ENCODE peak calls at places on chromosomes 2 and 18, in ten cellular contexts. R is uterus, P is lower leg skin, Z is gastrocnemius medialis, E is transverse colon, O is body of pancreas, F is IMR-90, Y is thyroid gland, M is A549, H is prostate gland. K is an unnamed sample.

GRCh38 chr2:50546790-50547189 is 485.1 kb downstream of the NRXN1 start:
- DNase-seq in Z (no peak), R (no peak), E (no peak), P (no peak), F (peak), H (no peak), Y (no peak), O (no peak), M (no peak), K (no peak)

GRCh38 chr2:72126186-72127100 is 21.2 kb downstream of the CYP26B1 start:
- DNase-seq in Y (no peak), M (no peak), P (no peak), E (no peak), O (no peak), R (no peak), H (no peak), Z (no peak), F (no peak), K (no peak)

GRCh38 chr18:2850816-2851215 is 4.0 kb downstream of the EMILIN2 start:
- DNase-seq in R (no peak), P (no peak), Z (no peak), O (no peak), Y (no peak), H (no peak), E (no peak), F (no peak), M (no peak), K (no peak)

GRCh38 chr2:23806665-23807064 is 120.3 kb downstream of the ATAD2B start:
- DNase-seq in O (no peak), E (no peak), H (no peak), Y (no peak), M (no peak), F (no peak), R (no peak), P (no peak), Z (no peak), K (no peak)

GRCh38 chr18:23077493-23078256 is 57.6 kb upstream of the CABLES1 start:
- DNase-seq in M (peak), Z (no peak), P (no peak), E (no peak), R (no peak), F (no peak), H (peak), Y (no peak), O (peak), K (no peak)

GRCh38 chr2:88666576-88666975 is 24.9 kb upstream of the RPIA start:
- DNase-seq in Z (no peak), P (no peak), O (peak), H (peak), R (no peak), M (no peak), E (no peak), F (no peak), Y (no peak), K (no peak)

GRCh38 chr18:24369420-24369819 is 28.2 kb downstream of the OSBPL1A start:
- DNase-seq in R (no peak), P (no peak), M (no peak), E (no peak), Y (no peak), F (peak), Z (no peak), O (no peak), H (no peak), K (no peak)

GRCh38 chr2:230694241-230694640 is 18.4 kb upstream of the CAB39 start:
- DNase-seq in O (no peak), M (no peak), Y (no peak), R (no peak), F (no peak), Z (no peak), E (peak), H (no peak), P (no peak), K (no peak)

GRCh38 chr2:119112770-119113488 is 45.6 kb downstream of the C1QL2 start:
- DNase-seq in Z (no peak), O (no peak), R (no peak), E (no peak), Y (no peak), M (no peak), H (no peak), P (no peak), F (no peak), K (no peak)

GRCh38 chr2:210557721-210558120 is 1.3 kb downstream of the CPS1 start:
- DNase-seq in H (no peak), Y (no peak), P (no peak), O (no peak), E (no peak), R (no peak), Z (no peak), M (no peak), F (no peak), K (no peak)

GRCh38 chr18:8847900-8848299 is 142.5 kb downstream of the MTCL1 start:
- DNase-seq in M (no peak), Z (no peak), Y (no peak), E (no peak), O (no peak), H (no peak), R (no peak), P (no peak), F (no peak), K (no peak)

GRCh38 chr2:66446924-66447323 is 12.0 kb downstream of the MEIS1 start:
- DNase-seq in E (no peak), Z (no peak), F (no peak), H (no peak), R (no peak), Y (no peak), P (no peak), O (no peak), M (no peak), K (no peak)

GRCh38 chr2:239626971-239627598 is 226.3 kb upstream of the HDAC4 start:
- DNase-seq in Z (no peak), P (no peak), H (no peak), F (no peak), E (no peak), O (no peak), R (no peak), M (no peak), Y (no peak), K (no peak)

GRCh38 chr2:210965472-210965871 is 409.1 kb downstream of the CPS1 start:
- DNase-seq in F (no peak), R (no peak), Y (no peak), Z (no peak), O (no peak), M (no peak), E (no peak), H (no peak), P (no peak), K (no peak)

GRCh38 chr2:235492850-235493344 is 946 bp upstream of the AGAP1 start:
- DNase-seq in M (no peak), R (peak), P (no peak), Y (peak), F (no peak), H (no peak), Z (no peak), O (peak), E (no peak), K (no peak)

GRCh38 chr2:10554961-10555809 is 107.1 kb upstream of the ODC1 start:
- DNase-seq in E (no peak), R (no peak), Y (no peak), M (no peak), O (no peak), H (no peak), F (no peak), Z (no peak), P (no peak), K (no peak)

GRCh38 chr2:143690204-143690603 is 561.0 kb downstream of the ARHGAP15 start:
- DNase-seq in Z (no peak), O (no peak), F (no peak), R (no peak), Y (no peak), P (no peak), M (no peak), E (no peak), H (no peak), K (no peak)

GRCh38 chr2:207531024-207531411 is 1.3 kb downstream of the CREB1 start:
- DNase-seq in Z (no peak), H (no peak), F (no peak), P (no peak), M (no peak), E (no peak), O (no peak), Y (no peak), R (no peak), K (no peak)

GRCh38 chr2:70671059-70671685 is 96.8 kb downstream of the ADD2 start:
- DNase-seq in M (no peak), F (no peak), E (no peak), Y (no peak), Z (no peak), O (no peak), H (no peak), P (no peak), R (no peak), K (no peak)

GRCh38 chr2:134469516-134470115 is 215.7 kb downstream of the MGAT5 start:
- DNase-seq in F (no peak), Y (no peak), H (no peak), E (no peak), O (no peak), Z (no peak), P (no peak), M (no peak), R (no peak), K (no peak)

GRCh38 chr2:1744446-1745170 is at the start of gene PXDN:
- DNase-seq in Y (peak), E (peak), O (no peak), H (peak), F (peak), Z (no peak), M (no peak), R (peak), P (peak), K (no peak)
- TF ChIP-seq POLR2A in Y (peak), E (no peak), O (no peak), H (peak), F (peak), Z (peak), M (no peak), R (peak), P (no peak), K (no peak)

GRCh38 chr2:37631292-37631691 is 40.1 kb downstream of the CDC42EP3 start:
- DNase-seq in H (no peak), E (no peak), M (no peak), Z (no peak), R (no peak), O (no peak), P (no peak), Y (no peak), F (no peak), K (no peak)

GRCh38 chr2:37630298-37630697 is 41.1 kb downstream of the CDC42EP3 start:
- DNase-seq in M (no peak), H (no peak), Z (no peak), P (no peak), E (no peak), O (no peak), Y (no peak), R (no peak), F (no peak), K (no peak)

GRCh38 chr2:37630778-37631177 is 40.7 kb downstream of the CDC42EP3 start:
- DNase-seq in Y (no peak), F (no peak), E (no peak), M (no peak), P (no peak), Z (no peak), R (no peak), O (no peak), H (no peak), K (no peak)

GRCh38 chr2:37627715-37628114 is 43.7 kb downstream of the CDC42EP3 start:
- DNase-seq in Y (no peak), F (peak), O (no peak), R (no peak), Z (no peak), P (no peak), E (no peak), H (no peak), M (no peak), K (no peak)

DNA sequence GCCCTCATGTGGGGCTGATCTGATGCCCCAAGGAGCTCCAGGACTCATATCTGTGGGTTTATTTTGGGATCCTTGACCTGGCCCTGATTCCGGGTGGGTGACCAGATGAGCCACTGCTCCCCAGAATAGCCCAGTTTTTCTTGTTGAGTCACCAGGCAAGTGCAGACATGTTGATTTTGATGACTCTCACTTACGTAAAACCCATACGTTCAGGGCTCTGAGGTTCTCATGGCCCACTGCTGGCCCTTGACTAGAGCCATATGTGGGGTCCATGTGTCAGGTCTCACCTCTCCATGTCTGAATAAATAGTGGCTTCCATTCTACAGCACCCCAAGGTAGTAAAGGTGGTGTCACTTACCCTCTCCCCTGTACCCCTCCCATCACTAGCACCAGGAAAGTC is 41.9 kb downstream of the CDC42EP3 start:
- DNase-seq in H (no peak), F (peak), Y (no peak), P (no peak), Z (no peak), O (no peak), E (no peak), R (no peak), M (no peak), K (no peak)
- TF ChIP-seq POLR2A in H (no peak), F (no peak), Y (no peak), P (no peak), Z (no peak), O (no peak), E (no peak), R (no peak), M (no peak), K (no peak)

GRCh38 chr2:191848771-191849726 is 2.2 kb upstream of the CAVIN2 start:
- DNase-seq in Z (no peak), O (no peak), P (no peak), R (no peak), E (no peak), Y (peak), H (no peak), F (no peak), M (no peak), K (no peak)

GRCh38 chr2:191847764-191848163 is 876 bp upstream of the CAVIN2 start:
- DNase-seq in R (no peak), Z (no peak), E (no peak), H (no peak), O (no peak), M (no peak), F (no peak), P (no peak), Y (peak), K (no peak)

GRCh38 chr2:191845248-191845715 is 1.6 kb downstream of the CAVIN2 start:
- DNase-seq in F (no peak), H (no peak), O (peak), E (no peak), P (no peak), Y (peak), R (peak), M (peak), Z (peak), K (no peak)

GRCh38 chr2:191845876-191846786 is 757 bp downstream of the CAVIN2 start:
- DNase-seq in P (no peak), F (no peak), R (peak), O (no peak), Z (no peak), E (no peak), M (peak), H (no peak), Y (peak), K (no peak)

GRCh38 chr2:191846787-191847620 is at the start of gene CAVIN2:
- DNase-seq in E (peak), O (peak), M (peak), F (peak), Y (peak), R (peak), P (peak), Z (peak), H (peak), K (peak)
- TF ChIP-seq POLR2A in E (peak), O (peak), M (peak), F (no peak), Y (peak), R (peak), P (no peak), Z (peak), H (no peak), K (peak)

GRCh38 chr2:216412022-216412999 is at the start of gene SMARCAL1:
- DNase-seq in Z (peak), F (peak), E (peak), M (peak), R (peak), Y (peak), H (peak), P (peak), O (peak), K (peak)
- TF ChIP-seq POLR2A in Z (peak), F (no peak), E (peak), M (peak), R (no peak), Y (peak), H (peak), P (no peak), O (peak), K (peak)

GRCh38 chr2:54723300-54724149 is at the start of gene EML6:
- DNase-seq in F (peak), E (peak), Y (peak), H (peak), Z (peak), O (peak), M (peak), P (peak), R (peak), K (peak)
- TF ChIP-seq POLR2A in F (peak), E (peak), Y (peak), H (peak), Z (peak), O (peak), M (no peak), P (no peak), R (peak), K (peak)

GRCh38 chr18:32091724-32092421 is at the start of gene RNF138:
- DNase-seq in P (peak), F (peak), M (peak), Z (peak), R (peak), O (peak), H (peak), E (peak), Y (peak), K (peak)
- TF ChIP-seq POLR2A in P (no peak), F (peak), M (peak), Z (peak), R (no peak), O (peak), H (peak), E (peak), Y (peak), K (peak)

GRCh38 chr2:73728711-73729110 is 8.4 kb downstream of the TPRKB start:
- DNase-seq in E (no peak), M (no peak), O (no peak), Z (no peak), H (no peak), P (no peak), F (no peak), Y (no peak), R (no peak), K (no peak)

GRCh38 chr2:73730810-73731209 is 6.3 kb downstream of the TPRKB start:
- DNase-seq in F (no peak), P (no peak), H (peak), Y (no peak), E (no peak), M (no peak), R (peak), O (no peak), Z (peak), K (no peak)

GRCh38 chr2:73728043-73728442 is 9.1 kb downstream of the TPRKB start:
- DNase-seq in E (no peak), R (no peak), Y (no peak), M (no peak), H (no peak), F (no peak), O (no peak), P (no peak), Z (no peak), K (no peak)
- TF ChIP-seq POLR2A in E (no peak), R (no peak), Y (no peak), M (no peak), H (no peak), F (no peak), O (no peak), P (no peak), Z (no peak), K (no peak)

GRCh38 chr2:112584891-112585250 is 462 bp downstream of the CHCHD5 start:
- DNase-seq in H (no peak), O (no peak), P (no peak), Z (no peak), E (no peak), Y (no peak), F (no peak), M (no peak), R (no peak), K (no peak)

GRCh38 chr2:112585873-112586477 is 1.6 kb downstream of the CHCHD5 start:
- DNase-seq in E (no peak), Z (no peak), M (no peak), F (no peak), O (no peak), P (no peak), R (no peak), Y (no peak), H (no peak), K (no peak)

GRCh38 chr2:112585400-112585799 is 991 bp downstream of the CHCHD5 start:
- DNase-seq in R (no peak), Z (no peak), P (no peak), O (no peak), E (no peak), H (no peak), M (no peak), Y (no peak), F (no peak), K (no peak)

GRCh38 chr2:112583497-112584133 is 794 bp upstream of the CHCHD5 start:
- DNase-seq in Y (no peak), Z (no peak), F (no peak), M (peak), R (no peak), E (no peak), H (peak), O (no peak), P (no peak), K (no peak)

DNA sequence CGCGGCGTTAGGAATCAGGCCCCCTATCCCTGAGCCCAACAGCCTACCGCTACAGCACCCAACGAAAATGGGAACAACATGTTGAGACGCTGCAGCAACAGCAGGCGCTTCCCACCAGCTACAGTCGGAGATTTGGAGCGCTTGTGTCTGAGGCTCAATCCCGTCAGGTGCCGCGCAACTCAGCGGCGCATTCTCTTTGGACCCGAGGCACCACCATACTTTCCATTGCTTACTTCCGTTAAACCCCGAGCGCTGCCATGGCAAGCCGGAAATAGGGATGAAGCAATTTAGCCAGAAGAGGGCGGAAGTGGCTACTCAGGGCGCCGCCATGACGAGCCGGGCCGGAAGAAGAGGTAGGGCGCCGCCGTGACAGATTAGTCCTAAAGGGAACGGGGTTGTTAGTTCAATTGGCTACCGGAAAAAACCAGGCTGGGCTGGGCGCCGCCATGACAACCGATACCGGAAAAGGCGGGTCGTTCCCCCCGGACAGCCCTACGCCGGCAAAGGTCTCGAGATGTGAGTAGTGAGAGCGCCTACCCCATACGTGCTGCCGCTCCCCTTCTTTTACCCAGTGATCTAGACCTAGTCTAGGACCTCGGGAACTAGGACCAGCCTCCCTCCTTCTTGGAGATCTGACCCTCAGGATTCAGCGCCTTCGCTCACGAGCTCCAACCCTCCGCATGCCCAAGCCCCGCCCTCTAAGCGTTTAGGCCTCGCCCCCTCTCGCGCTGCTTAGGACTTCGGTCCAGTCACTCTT is at the start of gene CHCHD5:
- DNase-seq in R (peak), F (peak), O (peak), E (peak), Z (peak), P (peak), M (peak), H (peak), Y (peak), K (peak)
- TF ChIP-seq POLR2A in R (no peak), F (peak), O (peak), E (peak), Z (peak), P (no peak), M (peak), H (peak), Y (peak), K (peak)